ENCODE peak calls at places on chromosomes 3 and 15, in seven cellular contexts. R is body of pancreas, E is adrenal gland, O is tibial nerve, N is suprapubic skin, W is heart left ventricle, B is breast epithelium. D is an unnamed sample.

GRCh38 chr3:183268361-183268760 is 15.3 kb downstream of the B3GNT5 start:
- DNase-seq in R (no peak), E (no peak), O (no peak), N (no peak), W (no peak), B (no peak), D (no peak)

GRCh38 chr3:197017003-197017402 is 12.6 kb downstream of the MELTF start:
- DNase-seq in R (no peak), E (no peak), O (no peak), N (no peak), W (no peak), B (no peak), D (no peak)

GRCh38 chr15:48925714-48926223 is 38.0 kb downstream of the SHC4 start:
- DNase-seq in R (no peak), E (peak), O (no peak), N (no peak), W (no peak), B (no peak), D (peak)

GRCh38 chr3:113141543-113141942 is 69.8 kb upstream of the BOC start:
- DNase-seq in R (no peak), E (no peak), O (no peak), N (no peak), W (no peak), B (no peak), D (no peak)

GRCh38 chr3:65672876-65673815 is 365.6 kb downstream of the MAGI1 start:
- DNase-seq in R (peak), E (peak), O (peak), N (no peak), W (peak), B (no peak), D (no peak)

GRCh38 chr15:33553157-33553556 is 242.4 kb downstream of the RYR3 start:
- DNase-seq in R (no peak), E (no peak), O (no peak), N (no peak), W (no peak), B (no peak), D (no peak)

GRCh38 chr15:47523669-47524068 is 193.6 kb upstream of the SEMA6D start:
- DNase-seq in R (no peak), E (no peak), O (no peak), N (no peak), W (no peak), B (no peak), D (no peak)

GRCh38 chr3:106683931-106684330 is 693.3 kb upstream of the CCDC54 start:
- DNase-seq in R (no peak), E (no peak), O (no peak), N (no peak), W (no peak), B (no peak), D (no peak)

GRCh38 chr3:87335931-87336330 is 59.5 kb upstream of the POU1F1 start:
- DNase-seq in R (no peak), E (no peak), O (no peak), N (no peak), W (no peak), B (no peak), D (no peak)

GRCh38 chr3:186536883-186537553 is 7.2 kb downstream of the CRYGS start:
- DNase-seq in R (no peak), E (no peak), O (no peak), N (no peak), W (no peak), B (no peak), D (no peak)

GRCh38 chr3:14424711-14425573 is 22.5 kb downstream of the SLC6A6 start:
- DNase-seq in R (no peak), E (peak), O (no peak), N (no peak), W (no peak), B (no peak), D (no peak)

GRCh38 chr15:89163271-89164055 is 57.9 kb downstream of the RLBP1 start:
- DNase-seq in R (no peak), E (no peak), O (no peak), N (no peak), W (no peak), B (no peak), D (no peak)

GRCh38 chr3:150385296-150386242 is 22.5 kb upstream of the TSC22D2 start:
- DNase-seq in R (no peak), E (no peak), O (no peak), N (no peak), W (no peak), B (no peak), D (no peak)

GRCh38 chr3:66153471-66153870 is 67.3 kb upstream of the SLC25A26 start:
- DNase-seq in R (no peak), E (no peak), O (no peak), N (no peak), W (no peak), B (no peak), D (no peak)

GRCh38 chr3:38836561-38836960 is 20.5 kb upstream of the SCN10A start:
- DNase-seq in R (no peak), E (no peak), O (no peak), N (no peak), W (no peak), B (no peak), D (no peak)

GRCh38 chr3:39127907-39128303 is 20.4 kb downstream of the TTC21A start:
- DNase-seq in R (no peak), E (no peak), O (no peak), N (no peak), W (no peak), B (no peak), D (no peak)

GRCh38 chr3:106176734-106177133 is 307.9 kb upstream of the CBLB start:
- DNase-seq in R (no peak), E (no peak), O (no peak), N (no peak), W (no peak), B (no peak), D (no peak)

GRCh38 chr3:108511490-108511889 is 1.1 kb upstream of the MYH15 start:
- DNase-seq in R (no peak), E (no peak), O (no peak), N (no peak), W (no peak), B (no peak), D (no peak)

GRCh38 chr15:100671124-100671680 is 68.8 kb downstream of the ASB7 start:
- DNase-seq in R (no peak), E (peak), O (no peak), N (no peak), W (no peak), B (no peak), D (no peak)

GRCh38 chr3:58068126-58068809 is 60.0 kb downstream of the FLNB start:
- DNase-seq in R (no peak), E (no peak), O (no peak), N (peak), W (no peak), B (no peak), D (no peak)

GRCh38 chr3:128196645-128197044 is 43.4 kb downstream of the EEFSEC start:
- DNase-seq in R (no peak), E (no peak), O (no peak), N (no peak), W (no peak), B (no peak), D (no peak)

GRCh38 chr3:45225465-45226205 is 452 bp downstream of the TMEM158 start:
- DNase-seq in R (peak), E (peak), O (no peak), N (peak), W (no peak), B (no peak), D (no peak)

GRCh38 chr15:26889298-26889898 is 22.5 kb downstream of the GABRA5 start:
- DNase-seq in R (peak), E (peak), O (no peak), N (no peak), W (no peak), B (no peak), D (peak)

GRCh38 chr3:162718697-162719096 is 1222.1 kb downstream of the OTOL1 start:
- DNase-seq in R (no peak), E (no peak), O (no peak), N (no peak), W (peak), B (no peak), D (no peak)

GRCh38 chr15:80252281-80252619 is 237 bp upstream of the CTXND1 start:
- DNase-seq in R (no peak), E (no peak), O (no peak), N (no peak), W (no peak), B (no peak), D (no peak)

GRCh38 chr15:82081904-82082810 is 36.3 kb upstream of the MEX3B start:
- DNase-seq in R (no peak), E (no peak), O (no peak), N (no peak), W (no peak), B (no peak), D (peak)

GRCh38 chr3:12451960-12452359 is 32.3 kb upstream of the TSEN2 start:
- DNase-seq in R (no peak), E (no peak), O (no peak), N (no peak), W (no peak), B (no peak), D (no peak)

GRCh38 chr3:113660901-113661300 is 35.5 kb downstream of the USF3 start:
- DNase-seq in R (peak), E (no peak), O (no peak), N (no peak), W (peak), B (no peak), D (no peak)

GRCh38 chr3:194134757-194135515 is 1.0 kb upstream of the HES1 start:
- DNase-seq in R (peak), E (peak), O (peak), N (peak), W (peak), B (peak), D (peak)
- TF ChIP-seq POLR2A in R (peak), E (peak), O (no peak), N (no peak), W (peak), B (peak), D (no peak)

DNA sequence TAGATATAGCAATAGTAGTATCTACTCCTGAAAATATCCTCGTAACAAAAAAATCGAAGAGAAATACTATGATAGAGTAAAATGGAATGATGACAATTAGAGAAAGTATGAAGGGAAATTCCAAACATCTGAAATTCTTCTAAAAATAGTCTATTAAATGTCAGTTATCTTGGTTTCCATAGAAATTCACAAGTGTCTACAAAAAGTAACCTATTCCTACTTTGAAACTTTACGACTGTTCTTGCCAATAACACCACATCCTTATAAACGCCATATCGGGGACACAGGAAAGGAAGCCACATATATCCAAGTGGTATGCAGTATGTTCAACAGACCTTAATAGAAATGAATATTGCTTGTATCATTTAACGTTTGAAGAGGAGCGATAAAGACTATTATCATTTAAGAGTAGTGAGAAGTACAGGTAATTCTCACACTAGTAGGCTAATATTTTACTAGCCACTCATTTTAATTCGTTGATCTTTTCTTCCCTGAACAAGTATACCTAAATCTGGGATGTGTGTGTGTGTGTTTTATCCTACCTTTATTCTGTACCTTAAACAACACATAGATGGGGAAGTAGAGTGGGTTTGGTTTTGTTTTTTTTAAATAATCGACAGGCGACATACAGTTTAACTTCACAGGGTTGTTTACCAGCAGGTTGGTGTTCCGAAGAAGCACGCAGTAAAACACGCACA is 1.2 kb downstream of the GPR176 start:
- DNase-seq in R (no peak), E (no peak), O (no peak), N (no peak), W (no peak), B (no peak), D (peak)
- TF ChIP-seq POLR2A in R (no peak), E (no peak), O (no peak), N (no peak), W (no peak), B (no peak), D (no peak)

GRCh38 chr15:68797589-68798377 is 22.9 kb downstream of the ANP32A start:
- DNase-seq in R (no peak), E (no peak), O (no peak), N (no peak), W (peak), B (no peak), D (no peak)
- TF ChIP-seq POLR2A in R (no peak), E (no peak), O (no peak), N (no peak), W (no peak), B (no peak), D (no peak)

DNA sequence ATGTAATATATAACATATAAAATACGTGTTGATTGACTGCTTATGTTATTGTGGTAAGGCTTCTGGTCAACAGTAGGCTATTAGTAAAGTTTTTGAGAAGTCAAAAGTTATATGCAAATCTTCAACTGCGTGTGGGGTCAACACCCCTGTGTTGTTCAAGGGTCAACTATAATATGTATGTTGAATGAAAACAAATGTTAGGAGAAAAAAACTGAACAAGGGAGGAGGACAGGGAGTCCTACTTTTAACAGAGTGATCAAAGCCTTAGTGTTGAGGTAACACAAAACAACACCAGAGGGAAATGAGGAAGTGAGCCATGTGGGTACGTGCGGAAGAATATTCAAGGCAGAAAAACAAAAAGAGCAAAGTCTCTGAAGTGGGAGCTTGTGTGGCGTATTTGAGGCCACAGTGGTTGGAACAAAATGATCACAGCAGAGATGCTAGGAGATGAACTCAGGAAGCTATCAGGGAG is 62.5 kb downstream of the SFMBT1 start:
- DNase-seq in R (no peak), E (no peak), O (no peak), N (no peak), W (no peak), B (no peak), D (no peak)
- TF ChIP-seq POLR2A in R (no peak), E (no peak), O (no peak), N (no peak), W (no peak), B (no peak), D (no peak)